ENCODE peak calls at places on chromosomes 4 and X, in four cellular contexts. D, V, L and Z are unnamed samples.

GRCh38 chr4:26576171-26576829 is 7.6 kb upstream of the TBC1D19 start:
- DNase-seq in V (no peak), D (peak; percentile 85), L (peak; percentile 80), Z (no peak)

GRCh38 chr4:66606908-66607307 is 936.6 kb upstream of the EPHA5 start:
- DNase-seq in D (no peak), L (no peak), V (no peak), Z (no peak)

GRCh38 chr4:89134775-89135319 is 23.5 kb downstream of the TIGD2 start:
- DNase-seq in V (no peak), D (peak; percentile 82), L (peak; percentile 81), Z (no peak)

GRCh38 chrX:133892337-133892736 is 93.1 kb downstream of the GPC3 start:
- DNase-seq in V (no peak), D (no peak), L (no peak), Z (no peak)

GRCh38 chr4:55127521-55127920 is 2.1 kb upstream of the KDR start:
- DNase-seq in D (peak; percentile 62), L (peak; percentile 51), V (no peak), Z (no peak)

GRCh38 chr4:183163135-183163534 is 64.1 kb downstream of the WWC2 start:
- DNase-seq in D (no peak), L (no peak), V (no peak), Z (no peak)

GRCh38 chr4:105613326-105613725 is 60.9 kb downstream of the ARHGEF38 start:
- DNase-seq in D (peak; percentile 16), L (peak; percentile 18), V (no peak), Z (no peak)

GRCh38 chr4:139913398-139913990 is 240.5 kb downstream of the MAML3 start:
- DNase-seq in D (peak; percentile 47), L (peak; percentile 36), V (no peak), Z (no peak)

GRCh38 chrX:31590581-31591113 is 518.8 kb upstream of the FTHL17 start:
- DNase-seq in L (peak; percentile 65), D (peak; percentile 69), V (no peak), Z (no peak)

GRCh38 chr4:25783943-25784342 is 78.8 kb downstream of the SEL1L3 start:
- DNase-seq in V (no peak), L (no peak), D (no peak), Z (no peak)

GRCh38 chr4:190020790-190021717 is 6.0 kb downstream of the FRG2 start:
- DNase-seq in L (peak; percentile 7), V (no peak), D (peak; percentile 14), Z (no peak)

GRCh38 chr4:164337219-164337944 is 416.5 kb upstream of the SMIM31 start:
- DNase-seq in D (no peak), V (no peak), L (no peak), Z (no peak)

GRCh38 chr4:5420266-5420665 is 288.1 kb downstream of the EVC2 start:
- DNase-seq in D (no peak), V (no peak), L (no peak), Z (no peak)

GRCh38 chr4:98386-98785 is 25.9 kb upstream of the ZNF718 start:
- DNase-seq in L (no peak), D (no peak), V (no peak), Z (no peak)

GRCh38 chr4:39369301-39369700 is 3.1 kb upstream of the RFC1 start:
- DNase-seq in V (no peak), D (no peak), L (no peak), Z (no peak)

GRCh38 chr4:1982124-1983052 is 26.4 kb downstream of the NELFA start:
- DNase-seq in L (no peak), D (no peak), V (no peak), Z (no peak)

GRCh38 chrX:114774691-114775090 is 190.8 kb downstream of the HTR2C start:
- DNase-seq in V (no peak), L (no peak), D (no peak), Z (no peak)

GRCh38 chrX:107686792-107687191 is 58.5 kb downstream of the PRPS1 start:
- DNase-seq in D (peak; percentile 38), V (no peak), L (no peak), Z (no peak)

GRCh38 chr4:112327950-112328349 is 30.8 kb downstream of the ALPK1 start:
- DNase-seq in D (peak; percentile 35), V (no peak), L (peak; percentile 21), Z (peak; percentile 72)

GRCh38 chr4:102295153-102295862 is 50.0 kb downstream of the SLC39A8 start:
- DNase-seq in L (no peak), V (no peak), D (no peak), Z (no peak)

GRCh38 chr4:183631577-183632198 is 27.3 kb downstream of the RWDD4 start:
- DNase-seq in V (no peak), D (no peak), L (no peak), Z (no peak)

GRCh38 chrX:151184705-151185104 is 8.3 kb downstream of the GPR50 start:
- DNase-seq in L (no peak), D (no peak), V (no peak), Z (no peak)

GRCh38 chr4:129323630-129324029 is 227.7 kb downstream of the C4orf33 start:
- DNase-seq in L (no peak), D (no peak), V (no peak), Z (no peak)

GRCh38 chrX:110852180-110852579 is 56.6 kb upstream of the CHRDL1 start:
- DNase-seq in D (peak; percentile 4), L (no peak), V (no peak), Z (peak; percentile 46)

GRCh38 chr4:59122626-59123025 is 2012.4 kb upstream of the IGFBP7 start:
- DNase-seq in D (no peak), V (no peak), L (no peak), Z (no peak)

GRCh38 chr4:108547682-108548081 is 72.7 kb upstream of the RPL34 start:
- DNase-seq in D (no peak), V (no peak), L (no peak), Z (no peak)

GRCh38 chr4:13542577-13543042 is 1.7 kb downstream of the NKX3-2 start:
- DNase-seq in D (no peak), L (no peak), V (no peak), Z (peak; percentile 3)

GRCh38 chr4:13539721-13540445 is 4.4 kb downstream of the NKX3-2 start:
- DNase-seq in V (no peak), L (no peak), D (no peak), Z (peak; percentile 5)

GRCh38 chr4:13541720-13542576 is 2.4 kb downstream of the NKX3-2 start:
- DNase-seq in D (no peak), V (no peak), L (no peak), Z (no peak)

GRCh38 chr4:13540446-13541175 is 3.7 kb downstream of the NKX3-2 start:
- DNase-seq in D (no peak), V (no peak), L (no peak), Z (no peak)

DNA sequence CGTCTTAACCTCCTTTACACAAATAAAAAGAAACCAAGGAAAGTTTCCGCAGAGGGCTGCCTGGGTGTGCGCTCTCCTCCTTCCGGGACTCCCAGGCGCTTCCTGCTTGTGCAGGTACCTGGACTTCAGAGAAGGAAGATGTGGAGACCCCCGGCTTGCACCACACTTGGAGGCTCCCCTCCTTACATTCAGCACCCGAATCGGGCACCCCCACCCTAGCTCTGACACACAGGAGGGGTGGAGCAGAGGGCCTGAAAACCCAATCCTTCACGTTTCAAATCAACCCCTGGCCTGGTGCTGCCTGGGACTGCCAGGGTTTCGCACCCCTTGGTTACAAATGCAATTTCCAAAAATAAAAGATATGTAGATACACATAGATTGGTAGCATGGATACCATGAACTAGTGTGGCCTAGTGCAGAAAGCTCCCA is 3.1 kb downstream of the NKX3-2 start:
- DNase-seq in L (no peak), V (no peak), D (no peak), Z (no peak)
- TF ChIP-seq EZH2 in L (no peak), V (no peak), D (no peak), Z (no peak)

DNA sequence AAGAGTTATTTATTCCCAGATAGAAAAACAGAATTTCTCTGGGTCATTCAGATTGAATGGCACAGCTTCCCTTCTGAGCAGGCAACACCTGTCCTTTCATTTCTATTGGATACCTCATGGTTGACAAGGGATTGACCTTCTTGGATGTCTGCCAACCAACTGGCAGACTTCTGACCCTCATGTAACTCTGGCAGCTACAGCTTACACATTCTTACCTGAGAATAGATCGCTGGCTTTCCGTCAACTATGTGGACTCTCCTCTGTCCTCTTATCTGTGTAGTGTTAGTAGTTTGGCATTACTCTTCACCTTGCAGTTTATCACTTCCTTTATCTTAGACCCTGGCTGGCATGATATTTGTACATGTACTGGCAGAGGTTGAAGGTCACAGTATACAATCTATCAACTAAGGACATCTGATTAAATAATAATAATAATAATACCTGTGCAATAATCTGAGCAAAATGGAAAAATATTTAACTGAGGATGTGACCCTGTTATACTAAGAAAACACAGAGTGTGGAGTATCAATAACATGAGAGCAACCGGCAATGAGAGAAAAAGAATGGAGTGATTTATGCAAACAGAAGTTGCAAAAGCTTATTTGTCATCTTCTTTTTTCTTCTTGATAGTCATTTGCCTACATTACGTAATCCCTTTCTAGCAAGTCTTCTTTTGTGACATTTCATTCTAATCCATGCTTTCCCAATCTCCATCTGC is 1118.2 kb downstream of the ARAP2 start:
- DNase-seq in L (no peak), D (no peak), V (no peak), Z (no peak)
- TF ChIP-seq EZH2 in L (no peak), D (no peak), V (no peak), Z (no peak)

GRCh38 chr4:7938513-7939376 is 916 bp downstream of the AFAP1 start:
- DNase-seq in D (no peak), L (peak; percentile 28), V (no peak), Z (no peak)
- TF ChIP-seq EZH2 in D (no peak), L (no peak), V (no peak), Z (no peak)

DNA sequence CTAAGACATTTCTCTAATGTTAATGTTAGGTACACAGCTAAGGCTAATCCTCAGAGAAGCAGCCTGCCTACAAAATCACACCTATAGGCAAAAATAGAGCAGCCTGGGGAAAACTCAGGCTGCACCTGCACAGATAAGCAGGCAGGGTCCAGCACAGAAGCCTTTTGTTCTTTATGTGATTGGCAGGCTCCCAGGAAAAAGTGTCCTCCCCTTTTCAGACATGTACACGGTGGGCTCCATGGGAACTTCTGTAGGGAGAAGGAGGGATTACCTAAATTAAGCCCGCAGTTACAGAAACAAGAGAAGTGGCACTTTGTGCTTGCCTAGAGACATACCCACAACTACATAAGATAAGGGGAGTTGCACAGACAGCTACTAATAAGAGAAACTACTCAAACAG is 4.0 kb upstream of the HSPA4L start:
- DNase-seq in L (no peak), D (no peak), V (no peak), Z (peak; percentile 41)
- TF ChIP-seq EZH2 in L (no peak), D (no peak), V (no peak), Z (no peak)

DNA sequence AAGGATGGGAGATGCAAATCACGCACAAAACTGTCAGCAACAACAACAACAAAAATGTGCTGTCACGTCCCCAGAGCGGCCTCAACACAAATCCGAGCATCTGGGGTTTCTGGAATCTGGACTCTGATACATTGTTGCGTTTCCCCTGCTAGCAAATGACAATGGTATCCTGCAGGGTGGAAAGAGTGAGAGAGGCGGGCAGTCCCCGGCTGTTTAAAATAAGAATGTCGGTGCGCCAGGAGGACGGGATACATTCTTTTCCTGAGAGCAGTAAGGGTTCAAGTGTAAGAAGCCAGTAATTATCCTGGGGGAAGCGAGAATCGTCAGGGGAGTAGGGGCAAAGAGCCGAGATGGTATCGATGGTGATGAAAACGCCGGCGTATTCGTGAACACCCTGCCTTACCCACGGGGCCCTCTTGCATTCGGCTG is 310.2 kb downstream of the ASMT start:
- DNase-seq in L (no peak), D (no peak), V (no peak), Z (no peak)
- TF ChIP-seq EZH2 in L (no peak), D (no peak), V (no peak), Z (no peak)

GRCh38 chr4:146654976-146655761 is 16.5 kb downstream of the POU4F2 start:
- DNase-seq in V (no peak), D (peak; percentile 21), L (peak; percentile 6), Z (no peak)
- TF ChIP-seq EZH2 in V (no peak), D (no peak), L (peak; percentile 72), Z (no peak)